ENCODE peak calls at places on chromosome 20, in seven cellular contexts. I, N, P, C, F, B and Q are unnamed samples.

GRCh38 chr20:20188647-20189046 is 136.3 kb downstream of the CFAP61 start:
- DNase-seq in P (no peak), I (no peak), N (no peak), C (no peak), B (no peak), F (no peak), Q (no peak)

GRCh38 chr20:33232486-33233072 is 3.2 kb upstream of the BPIFA1 start:
- DNase-seq in F (no peak), P (no peak), C (no peak), B (no peak), N (no peak), I (no peak), Q (no peak)

GRCh38 chr20:63944078-63944941 is 11.9 kb downstream of the UCKL1 start:
- DNase-seq in C (peak; percentile 79), B (no peak), F (peak; percentile 41), P (no peak), N (peak; percentile 64), I (no peak), Q (no peak)

GRCh38 chr20:50029697-50030428 is 47.1 kb downstream of the SNAI1 start:
- DNase-seq in F (peak; percentile 47), B (peak; percentile 60), N (peak; percentile 82), C (no peak), I (peak; percentile 61), P (peak; percentile 52), Q (peak; percentile 43)

GRCh38 chr20:12679456-12679855 is 329.3 kb upstream of the SPTLC3 start:
- DNase-seq in B (no peak), I (no peak), C (no peak), P (no peak), F (no peak), N (no peak), Q (no peak)

GRCh38 chr20:63356511-63356910 is 4.6 kb downstream of the CHRNA4 start:
- DNase-seq in N (peak; percentile 46), P (no peak), C (no peak), B (no peak), F (no peak), I (no peak), Q (no peak)

GRCh38 chr20:63947638-63948456 is 8.4 kb downstream of the UCKL1 start:
- DNase-seq in C (peak; percentile 84), I (no peak), N (peak; percentile 62), F (peak; percentile 65), P (no peak), B (no peak), Q (no peak)

GRCh38 chr20:32327087-32327681 is 30.9 kb upstream of the ASXL1 start:
- DNase-seq in F (peak; percentile 27), P (peak; percentile 78), C (no peak), B (no peak), I (no peak), N (no peak), Q (no peak)

GRCh38 chr20:37897008-37897548 is 5.8 kb upstream of the VSTM2L start:
- DNase-seq in P (no peak), B (no peak), C (no peak), I (no peak), F (no peak), N (no peak), Q (no peak)

GRCh38 chr20:10644458-10645204 is 29.2 kb downstream of the JAG1 start:
- DNase-seq in C (no peak), N (no peak), I (peak; percentile 12), P (no peak), F (no peak), B (no peak), Q (no peak)

GRCh38 chr20:31721408-31722332 is 998 bp downstream of the BCL2L1 start:
- DNase-seq in N (peak; percentile 68), B (no peak), F (peak; percentile 43), I (no peak), P (no peak), C (peak; percentile 83), Q (peak; percentile 54)

GRCh38 chr20:10309326-10309725 is 90.7 kb downstream of the SNAP25 start:
- DNase-seq in I (no peak), B (no peak), C (no peak), N (no peak), P (no peak), F (no peak), Q (no peak)

GRCh38 chr20:49747707-49748524 is 34.2 kb upstream of the B4GALT5 start:
- DNase-seq in C (peak; percentile 83), I (peak; percentile 87), N (peak; percentile 93), F (peak; percentile 82), P (peak; percentile 66), B (peak; percentile 93), Q (peak; percentile 98)

GRCh38 chr20:40293740-40294139 is 395.3 kb downstream of the MAFB start:
- DNase-seq in P (no peak), B (peak; percentile 42), C (no peak), F (no peak), N (no peak), I (peak; percentile 33), Q (peak; percentile 28)

DNA sequence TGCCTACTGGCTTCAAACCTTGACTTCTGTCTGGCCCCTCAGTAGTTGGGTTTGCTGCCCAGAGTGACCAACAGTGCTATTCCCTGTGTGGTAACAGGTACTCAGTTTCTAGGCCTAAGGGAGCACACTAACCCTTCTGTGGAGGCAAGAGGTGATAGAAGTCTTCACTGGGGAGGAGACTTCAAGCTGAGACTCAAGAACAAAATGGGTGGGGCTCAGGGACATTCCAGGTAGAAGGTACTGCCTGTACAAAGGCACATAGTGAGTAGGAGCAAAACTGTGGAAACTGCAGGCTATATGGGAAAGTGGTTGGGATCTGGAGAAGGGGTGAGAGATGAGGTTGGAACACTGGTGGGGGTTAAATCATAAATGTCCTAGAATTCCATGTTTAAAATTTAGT is 2.3 kb upstream of the SCAND1 start:
- DNase-seq in N (no peak), C (no peak), P (peak; percentile 31), I (no peak), B (no peak), F (no peak), Q (no peak)
- H3K4me1 ChIP-seq in N (peaks cover 23% of the 10 kb centered on the region), C (peaks cover 32% of the 10 kb centered on the region), P (peaks cover 17% of the 10 kb centered on the region), I (peaks cover 11% of the 10 kb centered on the region), B (peaks cover 27% of the 10 kb centered on the region), F (peaks cover 7% of the 10 kb centered on the region), Q (peaks cover 27% of the 10 kb centered on the region)

GRCh38 chr20:61978491-61978890 is 87.2 kb downstream of the TAF4 start:
- DNase-seq in P (no peak), C (peak; percentile 41), I (no peak), N (no peak), B (no peak), F (no peak), Q (no peak)

GRCh38 chr20:61980647-61981583 is 84.8 kb downstream of the TAF4 start:
- DNase-seq in F (peak; percentile 40), P (no peak), I (no peak), C (peak; percentile 76), N (no peak), B (peak; percentile 28), Q (peak; percentile 20)

GRCh38 chr20:61979090-61979489 is 86.6 kb downstream of the TAF4 start:
- DNase-seq in P (no peak), I (no peak), N (no peak), C (peak; percentile 31), F (no peak), B (no peak), Q (no peak)

GRCh38 chr20:61982240-61982950 is 83.3 kb downstream of the TAF4 start:
- DNase-seq in P (no peak), I (no peak), F (peak; percentile 14), N (no peak), B (no peak), C (peak; percentile 12), Q (no peak)

GRCh38 chr20:61979701-61980635 is 85.7 kb downstream of the TAF4 start:
- DNase-seq in P (no peak), N (no peak), F (peak; percentile 19), C (peak; percentile 59), B (no peak), I (no peak), Q (no peak)
- H3K9me3 ChIP-seq in P (no peaks in the 10 kb centered on the region), N (no peaks in the 10 kb centered on the region), F (no peaks in the 10 kb centered on the region), C (no peaks in the 10 kb centered on the region), B (no peaks in the 10 kb centered on the region), I (no peaks in the 10 kb centered on the region), Q (no peaks in the 10 kb centered on the region)

GRCh38 chr20:58223358-58223941 is 5.0 kb downstream of the ANKRD60 start:
- DNase-seq in N (no peak), P (no peak), I (no peak), F (no peak), B (no peak), C (no peak), Q (no peak)

GRCh38 chr20:58224974-58225373 is 3.5 kb downstream of the ANKRD60 start:
- DNase-seq in I (no peak), B (no peak), P (no peak), F (no peak), N (no peak), C (no peak), Q (no peak)

GRCh38 chr20:58224097-58224496 is 4.4 kb downstream of the ANKRD60 start:
- DNase-seq in F (no peak), C (no peak), P (no peak), B (no peak), I (no peak), N (no peak), Q (no peak)

GRCh38 chr20:58227391-58228102 is 906 bp downstream of the ANKRD60 start:
- DNase-seq in P (no peak), N (no peak), C (no peak), F (no peak), B (no peak), I (no peak), Q (no peak)

DNA sequence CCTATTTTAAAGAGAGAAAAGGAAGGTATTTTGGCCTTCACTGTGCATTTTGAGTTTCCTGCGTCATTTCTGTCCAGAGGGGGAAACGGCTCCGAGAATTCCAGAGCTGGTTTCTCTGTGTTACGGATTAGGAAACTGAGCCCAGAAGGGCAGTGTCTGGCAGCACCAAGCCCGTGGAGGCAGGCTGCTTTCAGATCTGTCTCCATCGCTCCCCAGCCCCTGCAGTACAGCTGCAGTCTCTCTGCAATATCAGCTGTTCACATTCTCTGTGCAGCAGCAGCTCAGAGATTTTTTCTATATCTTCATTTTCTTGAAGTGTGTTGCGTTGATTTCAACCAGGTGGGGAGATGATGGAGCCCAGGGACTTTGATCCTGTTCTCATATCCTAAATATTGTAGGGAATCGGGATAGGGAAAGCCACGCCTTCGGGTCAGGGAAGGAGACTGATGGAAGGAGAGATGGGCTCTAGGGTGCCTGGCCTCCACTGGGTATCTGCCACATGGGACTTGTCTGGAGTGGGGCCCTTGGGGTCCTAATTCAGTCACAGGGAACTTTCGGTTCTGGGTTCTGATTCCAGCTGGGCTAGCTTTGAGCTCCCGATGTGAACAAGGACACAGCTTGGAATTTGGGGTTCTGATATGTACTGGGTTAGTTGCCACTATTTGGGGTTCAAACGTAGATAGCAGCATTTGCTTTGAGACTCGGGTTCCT is 2.8 kb downstream of the ANKRD60 start:
- DNase-seq in P (no peak), F (no peak), N (no peak), B (no peak), C (no peak), I (no peak), Q (no peak)
- H3K4me1 ChIP-seq in P (peaks cover 9% of the 10 kb centered on the region), F (peaks cover 3% of the 10 kb centered on the region), N (peaks cover 6% of the 10 kb centered on the region), B (peaks cover 7% of the 10 kb centered on the region), C (peaks cover 7% of the 10 kb centered on the region), I (peaks cover 8% of the 10 kb centered on the region), Q (no peaks in the 10 kb centered on the region)

DNA sequence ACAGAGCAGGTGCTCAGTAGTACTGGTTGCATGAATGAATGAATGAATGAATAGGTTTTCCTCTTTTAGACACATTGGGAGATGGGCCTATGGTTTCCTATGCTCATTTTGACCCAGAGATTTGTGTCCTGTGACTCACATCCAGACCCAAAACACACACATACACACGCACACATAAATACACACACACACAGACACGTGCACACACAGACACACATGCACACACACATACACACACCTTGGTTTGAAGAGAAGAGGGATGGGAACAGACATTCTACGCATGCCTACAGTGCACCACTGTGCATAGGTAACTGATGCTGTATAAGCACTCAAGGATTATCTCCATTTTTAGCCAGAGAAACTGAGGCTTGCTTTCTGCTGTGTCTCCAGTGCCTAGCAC is 4.1 kb downstream of the JPH2 start:
- DNase-seq in I (no peak), N (no peak), P (no peak), C (no peak), F (no peak), B (no peak), Q (no peak)
- H3K9me3 ChIP-seq in I (no peaks in the 10 kb centered on the region), N (no peaks in the 10 kb centered on the region), P (no peaks in the 10 kb centered on the region), C (no peaks in the 10 kb centered on the region), F (no peaks in the 10 kb centered on the region), B (no peaks in the 10 kb centered on the region), Q (no peaks in the 10 kb centered on the region)